ENCODE peak calls at places on chromosome 18, in five cellular contexts. A is GM04504; R is ELR; O is activated T-cell treated with anti-CD3 and anti-CD28 coated beads, Interleukin-2, amount 50 U/mL, for 48 hours; T is tibial artery. F is an unnamed sample.

GRCh38 chr18:13159579-13159978 is 59.0 kb upstream of the LDLRAD4 start:
- DNase-seq in A (peak), R (peak), O (no peak), T (no peak), F (peak)

GRCh38 chr18:54906636-54907180 is 52.6 kb downstream of the CCDC68 start:
- DNase-seq in A (peak), R (no peak), O (no peak), T (no peak), F (no peak)

GRCh38 chr18:40109251-40110049 is 1845.6 kb upstream of the PIK3C3 start:
- DNase-seq in A (no peak), R (no peak), O (no peak), T (no peak), F (no peak)

GRCh38 chr18:9927392-9928063 is 13.7 kb downstream of the VAPA start:
- DNase-seq in A (no peak), R (no peak), O (no peak), T (no peak), F (peak)

GRCh38 chr18:25875574-25875973 is 214.8 kb downstream of the SS18 start:
- DNase-seq in A (no peak), R (no peak), O (no peak), T (no peak), F (no peak)

GRCh38 chr18:63553117-63553516 is 10.9 kb downstream of the SERPINB12 start:
- DNase-seq in A (peak), R (peak), O (no peak), T (no peak), F (peak)

GRCh38 chr18:10374615-10375295 is 79.7 kb upstream of the APCDD1 start:
- DNase-seq in A (peak), R (peak), O (no peak), T (no peak), F (peak)

GRCh38 chr18:55485666-55486065 is 102.3 kb downstream of the TCF4 start:
- DNase-seq in A (no peak), R (peak), O (no peak), T (no peak), F (no peak)

GRCh38 chr18:12313530-12314245 is 5.6 kb downstream of the TUBB6 start:
- DNase-seq in A (no peak), R (no peak), O (no peak), T (no peak), F (no peak)

GRCh38 chr18:59514193-59514592 is 155.1 kb upstream of the LMAN1 start:
- DNase-seq in A (peak), R (peak), O (no peak), T (peak), F (no peak)

GRCh38 chr18:31301201-31301655 is 16.7 kb upstream of the DSG1 start:
- DNase-seq in A (no peak), R (no peak), O (no peak), T (no peak), F (no peak)

GRCh38 chr18:45359275-45360009 is 255.8 kb upstream of the SLC14A2 start:
- DNase-seq in A (no peak), R (no peak), O (no peak), T (no peak), F (no peak)

GRCh38 chr18:8938817-8939216 is 163.7 kb upstream of the NDUFV2 start:
- DNase-seq in A (no peak), R (no peak), O (no peak), T (no peak), F (no peak)

GRCh38 chr18:37540424-37541121 is 25.0 kb downstream of the CELF4 start:
- DNase-seq in A (no peak), R (no peak), O (no peak), T (no peak), F (no peak)

GRCh38 chr18:3305933-3306332 is 44.0 kb downstream of the MYL12B start:
- DNase-seq in A (no peak), R (peak), O (peak), T (no peak), F (no peak)

GRCh38 chr18:35466815-35467623 is 30.7 kb downstream of the INO80C start:
- DNase-seq in A (no peak), R (no peak), O (no peak), T (no peak), F (no peak)

GRCh38 chr18:77132369-77133050 is at the start of gene MBP:
- DNase-seq in A (no peak), R (no peak), O (peak), T (peak), F (no peak)

GRCh38 chr18:80124131-80124530 is 15.1 kb downstream of the ADNP2 start:
- DNase-seq in A (no peak), R (no peak), O (no peak), T (no peak), F (no peak)

GRCh38 chr18:11780042-11780441 is 71.2 kb upstream of the CHMP1B start:
- DNase-seq in A (no peak), R (no peak), O (no peak), T (no peak), F (no peak)

GRCh38 chr18:27605107-27605834 is 420.2 kb upstream of the CHST9 start:
- DNase-seq in A (peak), R (peak), O (peak), T (no peak), F (peak)

GRCh38 chr18:79939096-79939495 is 12.4 kb downstream of the SLC66A2 start:
- DNase-seq in A (no peak), R (no peak), O (no peak), T (no peak), F (peak)

GRCh38 chr18:2871111-2871720 is 24.4 kb downstream of the EMILIN2 start:
- DNase-seq in A (no peak), R (no peak), O (no peak), T (no peak), F (no peak)

GRCh38 chr18:78448106-78448505 is 531.5 kb upstream of the SALL3 start:
- DNase-seq in A (no peak), R (no peak), O (no peak), T (no peak), F (no peak)

GRCh38 chr18:57727952-57728807 is 74.9 kb downstream of the ATP8B1 start:
- DNase-seq in A (no peak), R (peak), O (no peak), T (no peak), F (peak)

GRCh38 chr18:45562567-45563479 is 52.5 kb upstream of the SLC14A2 start:
- DNase-seq in A (no peak), R (no peak), O (no peak), T (peak), F (no peak)

GRCh38 chr18:65955747-65956146 is 204.9 kb downstream of the CDH7 start:
- DNase-seq in A (no peak), R (no peak), O (no peak), T (no peak), F (no peak)

GRCh38 chr18:43830905-43831304 is 553.6 kb upstream of the SYT4 start:
- DNase-seq in A (no peak), R (no peak), O (no peak), T (no peak), F (peak)

GRCh38 chr18:54607213-54607934 is 16.3 kb downstream of the DYNAP start:
- DNase-seq in A (no peak), R (peak), O (no peak), T (no peak), F (no peak)

GRCh38 chr18:62741584-62741983 is 26.2 kb downstream of the PHLPP1 start:
- DNase-seq in A (no peak), R (no peak), O (no peak), T (no peak), F (no peak)

GRCh38 chr18:75125359-75126331 is 83.3 kb downstream of the PTGR3 start:
- DNase-seq in A (no peak), R (peak), O (no peak), T (peak), F (no peak)

GRCh38 chr18:26745288-26745975 is 120.1 kb downstream of the AQP4 start:
- DNase-seq in A (no peak), R (no peak), O (no peak), T (no peak), F (peak)

GRCh38 chr18:21557607-21558253 is 42.8 kb downstream of the ESCO1 start:
- DNase-seq in A (no peak), R (no peak), O (no peak), T (no peak), F (no peak)

GRCh38 chr18:59029663-59030421 is 109.8 kb upstream of the SEC11C start:
- DNase-seq in A (no peak), R (no peak), O (no peak), T (no peak), F (peak)

GRCh38 chr18:5970032-5970431 is 74.7 kb upstream of the TMEM200C start:
- DNase-seq in A (no peak), R (no peak), O (peak), T (no peak), F (peak)

GRCh38 chr18:74498712-74499629 is 2.8 kb downstream of the CNDP2 start:
- DNase-seq in A (no peak), R (peak), O (peak), T (peak), F (no peak)

GRCh38 chr18:36711813-36712444 is 116.9 kb downstream of the TPGS2 start:
- DNase-seq in A (peak), R (peak), O (no peak), T (no peak), F (no peak)

GRCh38 chr18:35241523-35241804 is 630 bp downstream of the ZNF397 start:
- DNase-seq in A (no peak), R (no peak), O (no peak), T (no peak), F (no peak)

GRCh38 chr18:26317353-26317865 is 91.2 kb downstream of the TAF4B start:
- DNase-seq in A (no peak), R (peak), O (no peak), T (no peak), F (peak)

GRCh38 chr18:74778191-74778847 is 180.6 kb downstream of the ZNF407 start:
- DNase-seq in A (no peak), R (no peak), O (no peak), T (no peak), F (no peak)

F was measured in foreskin melanocyte.